ENCODE peak calls at places on chromosomes 12 and 14, in four cellular contexts. I is neuronal stem cell, H is upper lobe of right lung, T is left ventricle myocardium inferior. C is an unnamed sample.

GRCh38 chr14:32648434-32648833 is 290.2 kb upstream of the NPAS3 start:
- DNase-seq in H (no peak), I (no peak), T (no peak), C (no peak)

GRCh38 chr14:103581206-103581605 is 18.4 kb downstream of the COA8 start:
- DNase-seq in I (no peak), H (no peak), T (no peak), C (no peak)

GRCh38 chr14:52351561-52352491 is 37.7 kb downstream of the PTGER2 start:
- DNase-seq in I (no peak), H (no peak), T (no peak), C (no peak)

GRCh38 chr12:93378373-93379310 is 917 bp downstream of the NUDT4 start:
- DNase-seq in H (peak), I (peak), T (peak), C (peak)

GRCh38 chr14:36857136-36857535 is 195.5 kb downstream of the PAX9 start:
- DNase-seq in T (no peak), H (no peak), I (no peak), C (no peak)

GRCh38 chr12:132109741-132110140 is 34.4 kb downstream of the DDX51 start:
- DNase-seq in I (no peak), H (no peak), T (no peak), C (no peak)

GRCh38 chr14:91752956-91753355 is 21.1 kb upstream of the CATSPERB start:
- DNase-seq in I (no peak), T (no peak), H (no peak), C (no peak)

GRCh38 chr12:116060765-116061164 is 216.7 kb downstream of the MED13L start:
- DNase-seq in T (no peak), I (no peak), H (no peak), C (no peak)

GRCh38 chr12:67572492-67572891 is 76.1 kb upstream of the DYRK2 start:
- DNase-seq in H (no peak), I (no peak), T (no peak), C (no peak)

GRCh38 chr14:75568791-75569190 is 9.6 kb upstream of the FLVCR2 start:
- DNase-seq in T (no peak), I (no peak), H (no peak), C (no peak)

GRCh38 chr14:75264036-75264435 is 14.6 kb upstream of the FOS start:
- DNase-seq in H (peak), I (no peak), T (no peak), C (no peak)

GRCh38 chr12:50222275-50222783 is 55.2 kb upstream of the CERS5 start:
- DNase-seq in I (peak), H (no peak), T (peak), C (peak)

GRCh38 chr12:106917503-106917902 is 38.2 kb upstream of the TMEM263 start:
- DNase-seq in I (no peak), T (no peak), H (no peak), C (no peak)

GRCh38 chr12:130992979-130993538 is 39.4 kb downstream of the ADGRD1 start:
- DNase-seq in T (no peak), I (no peak), H (no peak), C (no peak)

GRCh38 chr14:99734406-99735051 is 50.4 kb downstream of the CYP46A1 start:
- DNase-seq in T (peak), H (peak), I (no peak), C (peak)

GRCh38 chr12:98653866-98654493 is 8.9 kb downstream of the APAF1 start:
- DNase-seq in T (no peak), H (no peak), I (peak), C (no peak)

GRCh38 chr12:94670075-94670474 is 19.7 kb upstream of the TMCC3 start:
- DNase-seq in H (no peak), I (no peak), T (no peak), C (no peak)

GRCh38 chr14:74756326-74756725 is 6.8 kb upstream of the YLPM1 start:
- DNase-seq in T (no peak), H (no peak), I (no peak), C (no peak)

GRCh38 chr12:7219599-7220243 is 30.2 kb downstream of the PEX5 start:
- DNase-seq in H (no peak), I (peak), T (peak), C (peak)

GRCh38 chr12:1533602-1534304 is 60.6 kb downstream of the FBXL14 start:
- DNase-seq in H (peak), I (no peak), T (no peak), C (peak)

GRCh38 chr14:105979446-105979845 is 453.1 kb downstream of the TMEM121 start:
- DNase-seq in I (no peak), T (no peak), H (no peak), C (no peak)

GRCh38 chr12:28583771-28584261 is 393.6 kb downstream of the CCDC91 start:
- DNase-seq in T (no peak), H (no peak), I (no peak), C (no peak)

GRCh38 chr14:89391556-89391955 is 25.5 kb downstream of the FOXN3 start:
- DNase-seq in T (no peak), I (no peak), H (no peak), C (no peak)

DNA sequence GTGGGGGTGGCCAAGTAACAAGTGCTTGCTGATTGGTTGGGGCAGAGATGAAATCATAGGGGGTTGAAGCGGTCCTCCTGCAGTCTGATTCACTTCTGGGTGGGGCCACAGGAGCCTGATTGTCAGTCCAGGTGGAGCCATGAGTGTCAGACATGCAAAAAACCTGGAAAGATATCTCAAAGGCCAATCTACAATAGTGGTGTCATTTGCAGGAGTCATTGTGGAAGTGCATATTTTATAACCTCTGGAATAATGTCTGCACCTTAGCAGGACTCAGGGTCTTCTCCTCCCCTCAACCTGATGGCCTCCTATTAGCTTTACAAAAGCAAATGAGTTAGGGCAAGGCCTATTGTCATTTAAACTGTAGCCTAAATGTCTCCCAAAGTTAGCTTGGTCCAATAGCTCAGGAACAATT is 241.4 kb downstream of the NUAK1 start:
- DNase-seq in H (no peak), I (no peak), T (no peak), C (no peak)
- H3K27ac ChIP-seq in H (no peak), I (no peak), T (no peak), C (no peak)

GRCh38 chr12:53064613-53065415 is 14.4 kb downstream of the SPRYD3 start:
- DNase-seq in T (no peak), I (no peak), H (peak), C (no peak)

GRCh38 chr12:53065470-53065869 is 13.7 kb downstream of the SPRYD3 start:
- DNase-seq in T (no peak), H (peak), I (no peak), C (no peak)

GRCh38 chr12:53062977-53063707 is 13.3 kb downstream of the TNS2 start:
- DNase-seq in I (no peak), H (peak), T (no peak), C (no peak)

GRCh38 chr12:53062011-53062961 is 12.4 kb downstream of the TNS2 start:
- DNase-seq in I (no peak), H (peak), T (no peak), C (no peak)

DNA sequence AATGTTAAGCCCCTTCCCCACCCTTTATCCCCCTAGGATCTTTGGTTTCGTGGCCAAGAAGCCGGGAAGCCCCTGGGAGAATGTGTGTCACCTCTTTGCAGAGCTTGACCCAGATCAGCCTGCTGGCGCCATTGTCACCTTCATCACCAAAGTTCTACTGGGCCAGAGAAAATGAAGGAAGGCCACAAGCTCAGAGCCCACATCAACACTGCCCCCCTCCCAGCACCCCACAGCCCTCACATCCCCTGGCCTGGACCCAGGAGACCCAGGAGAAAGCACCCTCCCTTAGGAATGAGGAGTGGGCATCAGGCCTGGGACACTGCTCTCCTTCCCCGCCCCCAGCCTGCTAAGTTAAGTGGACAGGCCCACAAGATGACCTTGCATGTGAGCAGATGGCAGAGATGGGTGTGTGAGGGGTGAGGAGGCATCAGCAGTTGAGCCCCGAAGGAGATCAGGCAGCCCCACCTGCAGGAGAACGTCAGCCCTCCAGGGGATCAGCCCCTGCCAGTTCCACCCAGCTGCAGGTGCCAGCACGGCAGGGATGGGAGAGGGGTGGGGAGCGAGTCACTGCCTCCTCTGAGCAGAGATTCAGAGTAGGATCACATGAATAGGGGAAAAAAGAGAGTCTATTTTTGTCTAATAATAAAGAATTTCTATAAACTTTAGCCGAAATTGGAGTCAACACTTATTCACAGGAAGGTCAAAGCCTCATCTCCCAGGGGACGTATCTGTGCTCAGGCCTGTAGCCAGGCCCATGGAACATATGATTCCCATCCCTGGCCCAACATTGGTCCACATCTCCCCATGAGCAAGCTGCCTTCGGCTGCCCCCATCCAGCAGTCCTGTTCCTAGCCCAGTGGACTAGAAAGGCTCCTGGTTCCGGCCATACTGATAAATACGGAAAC is 14.1 kb downstream of the TNS2 start:
- DNase-seq in H (peak), I (no peak), T (peak), C (peak)
- H3K4me3 ChIP-seq in H (no peak), I (no peak), T (peak), C (no peak)

DNA sequence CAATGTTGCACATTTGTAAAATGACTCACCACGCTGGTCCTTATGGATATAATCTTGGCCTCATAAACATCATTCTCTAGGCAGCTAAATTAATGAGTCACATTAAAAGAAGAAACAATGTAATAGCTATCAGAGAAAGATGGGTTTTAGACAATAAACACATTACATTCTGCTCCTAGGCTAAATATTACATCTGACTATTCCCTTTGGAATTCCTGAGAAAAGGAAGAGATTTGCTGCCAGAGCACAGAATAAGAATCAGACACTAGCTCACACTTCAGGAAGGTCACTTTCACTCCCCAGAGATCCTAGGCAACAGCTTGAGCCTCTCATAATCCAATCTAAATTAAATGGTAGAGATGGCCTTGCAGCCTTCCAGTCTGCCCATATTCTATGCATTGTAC is 218.2 kb downstream of the PTPRO start:
- DNase-seq in I (no peak), T (no peak), H (no peak), C (no peak)
- H3K27ac ChIP-seq in I (no peak), T (no peak), H (no peak), C (no peak)

DNA sequence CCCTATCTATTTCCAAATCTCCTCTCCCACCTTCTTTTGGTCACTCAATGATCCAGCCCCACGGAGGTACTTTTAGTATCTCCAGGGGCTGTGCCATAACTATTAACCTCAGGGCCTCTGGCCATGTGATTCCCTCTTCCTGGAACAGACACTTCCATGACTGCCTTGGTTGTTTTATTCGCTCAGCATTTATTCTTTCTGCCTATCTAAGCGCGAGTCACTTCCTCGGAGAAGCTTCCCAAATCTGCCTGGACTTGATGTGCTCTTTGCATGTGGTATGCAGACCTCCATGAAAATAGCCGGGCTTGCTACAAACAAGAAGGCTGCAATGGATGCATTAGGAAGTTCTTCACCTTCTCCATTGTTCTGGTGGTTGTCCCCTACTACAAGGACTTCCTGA is 939.0 kb upstream of the TMEM132C start:
- DNase-seq in I (no peak), H (no peak), T (no peak), C (no peak)
- H3K4me3 ChIP-seq in I (no peak), H (no peak), T (no peak), C (no peak)

GRCh38 chr12:121423682-121424631 is 24.0 kb downstream of the RNF34 start:
- DNase-seq in I (no peak), H (no peak), T (peak), C (no peak)
- H3K27ac ChIP-seq in I (no peak), H (no peak), T (peak), C (peak)

GRCh38 chr12:4272014-4272975 is 1.3 kb upstream of the CCND2 start:
- DNase-seq in H (peak), I (peak), T (peak), C (peak)
- H3K4me3 ChIP-seq in H (peak), I (peak), T (peak), C (peak)

GRCh38 chr14:68167717-68168087 is 348.1 kb downstream of the RAD51B start:
- DNase-seq in H (no peak), T (no peak), I (no peak), C (no peak)
- H3K27ac ChIP-seq in H (no peak), T (no peak), I (no peak), C (peak)

C was measured in transverse colon.